ENCODE peak calls at places on chromosomes 12 and 14, in eight cellular contexts. One of them, this sample, is unnamed.

GRCh38 chr12:52645120-52645761 is 6.8 kb downstream of the KRT2 start:
- DNase-seq in activated T-helper 1 cell treated with anti-CD3 and anti-CD28 coated beads, Interleukin-2, amount 50 U/mL, for 16 hours: no peak
- DNase-seq in Right ventricle myocardium superior: no peak
- DNase-seq in T-helper 2 cell: peak
- DNase-seq in HFFc6: no peak
- DNase-seq in activated naive CD4-positive, alpha-beta T cell treated with anti-CD3 and anti-CD28 coated beads, Interleukin-2, amount 10 ng/mL, durations not matched to agents 7 days and 5 days: peak
- DNase-seq in brain microvascular endothelial cell: no peak
- DNase-seq in pons: no peak
- DNase-seq in this sample: no peak

GRCh38 chr12:12087693-12088034 is 16.9 kb downstream of the BCL2L14 start:
- DNase-seq in activated T-helper 1 cell treated with anti-CD3 and anti-CD28 coated beads, Interleukin-2, amount 50 U/mL, for 16 hours: no peak
- DNase-seq in Right ventricle myocardium superior: no peak
- DNase-seq in T-helper 2 cell: no peak
- DNase-seq in HFFc6: no peak
- DNase-seq in activated naive CD4-positive, alpha-beta T cell treated with anti-CD3 and anti-CD28 coated beads, Interleukin-2, amount 10 ng/mL, durations not matched to agents 7 days and 5 days: no peak
- DNase-seq in brain microvascular endothelial cell: no peak
- DNase-seq in pons: no peak
- DNase-seq in this sample: no peak

GRCh38 chr12:22409071-22409951 is 74.8 kb upstream of the ST8SIA1 start:
- DNase-seq in activated T-helper 1 cell treated with anti-CD3 and anti-CD28 coated beads, Interleukin-2, amount 50 U/mL, for 16 hours: no peak
- DNase-seq in Right ventricle myocardium superior: no peak
- DNase-seq in T-helper 2 cell: peak
- DNase-seq in HFFc6: no peak
- DNase-seq in activated naive CD4-positive, alpha-beta T cell treated with anti-CD3 and anti-CD28 coated beads, Interleukin-2, amount 10 ng/mL, durations not matched to agents 7 days and 5 days: no peak
- DNase-seq in brain microvascular endothelial cell: no peak
- DNase-seq in pons: no peak
- DNase-seq in this sample: peak

GRCh38 chr12:49024543-49024942 is 6.0 kb upstream of the PRKAG1 start:
- DNase-seq in activated T-helper 1 cell treated with anti-CD3 and anti-CD28 coated beads, Interleukin-2, amount 50 U/mL, for 16 hours: no peak
- DNase-seq in Right ventricle myocardium superior: no peak
- DNase-seq in T-helper 2 cell: no peak
- DNase-seq in HFFc6: no peak
- DNase-seq in activated naive CD4-positive, alpha-beta T cell treated with anti-CD3 and anti-CD28 coated beads, Interleukin-2, amount 10 ng/mL, durations not matched to agents 7 days and 5 days: no peak
- DNase-seq in brain microvascular endothelial cell: no peak
- DNase-seq in pons: no peak
- DNase-seq in this sample: no peak

GRCh38 chr14:92154283-92154942 is 32.6 kb downstream of the CPSF2 start:
- DNase-seq in activated T-helper 1 cell treated with anti-CD3 and anti-CD28 coated beads, Interleukin-2, amount 50 U/mL, for 16 hours: no peak
- DNase-seq in Right ventricle myocardium superior: no peak
- DNase-seq in T-helper 2 cell: no peak
- DNase-seq in HFFc6: no peak
- DNase-seq in activated naive CD4-positive, alpha-beta T cell treated with anti-CD3 and anti-CD28 coated beads, Interleukin-2, amount 10 ng/mL, durations not matched to agents 7 days and 5 days: no peak
- DNase-seq in brain microvascular endothelial cell: no peak
- DNase-seq in pons: no peak
- DNase-seq in this sample: no peak

GRCh38 chr12:7058163-7058845 is 2.2 kb upstream of the C1S start:
- DNase-seq in activated T-helper 1 cell treated with anti-CD3 and anti-CD28 coated beads, Interleukin-2, amount 50 U/mL, for 16 hours: no peak
- DNase-seq in Right ventricle myocardium superior: no peak
- DNase-seq in T-helper 2 cell: no peak
- DNase-seq in HFFc6: no peak
- DNase-seq in activated naive CD4-positive, alpha-beta T cell treated with anti-CD3 and anti-CD28 coated beads, Interleukin-2, amount 10 ng/mL, durations not matched to agents 7 days and 5 days: no peak
- DNase-seq in brain microvascular endothelial cell: no peak
- DNase-seq in pons: no peak
- DNase-seq in this sample: no peak

GRCh38 chr14:74978416-74978947 is 23.1 kb upstream of the PGF start:
- DNase-seq in activated T-helper 1 cell treated with anti-CD3 and anti-CD28 coated beads, Interleukin-2, amount 50 U/mL, for 16 hours: no peak
- DNase-seq in Right ventricle myocardium superior: no peak
- DNase-seq in T-helper 2 cell: no peak
- DNase-seq in HFFc6: peak
- DNase-seq in activated naive CD4-positive, alpha-beta T cell treated with anti-CD3 and anti-CD28 coated beads, Interleukin-2, amount 10 ng/mL, durations not matched to agents 7 days and 5 days: no peak
- DNase-seq in brain microvascular endothelial cell: no peak
- DNase-seq in pons: no peak
- DNase-seq in this sample: no peak

GRCh38 chr14:59344711-59345455 is 120.3 kb downstream of the GPR135 start:
- DNase-seq in activated T-helper 1 cell treated with anti-CD3 and anti-CD28 coated beads, Interleukin-2, amount 50 U/mL, for 16 hours: no peak
- DNase-seq in Right ventricle myocardium superior: no peak
- DNase-seq in T-helper 2 cell: no peak
- DNase-seq in HFFc6: no peak
- DNase-seq in activated naive CD4-positive, alpha-beta T cell treated with anti-CD3 and anti-CD28 coated beads, Interleukin-2, amount 10 ng/mL, durations not matched to agents 7 days and 5 days: no peak
- DNase-seq in brain microvascular endothelial cell: no peak
- DNase-seq in pons: no peak
- DNase-seq in this sample: no peak

GRCh38 chr12:19491863-19492262 is 52.6 kb downstream of the AEBP2 start:
- DNase-seq in activated T-helper 1 cell treated with anti-CD3 and anti-CD28 coated beads, Interleukin-2, amount 50 U/mL, for 16 hours: no peak
- DNase-seq in Right ventricle myocardium superior: no peak
- DNase-seq in T-helper 2 cell: no peak
- DNase-seq in HFFc6: peak
- DNase-seq in activated naive CD4-positive, alpha-beta T cell treated with anti-CD3 and anti-CD28 coated beads, Interleukin-2, amount 10 ng/mL, durations not matched to agents 7 days and 5 days: no peak
- DNase-seq in brain microvascular endothelial cell: no peak
- DNase-seq in pons: no peak
- DNase-seq in this sample: no peak

GRCh38 chr12:6228535-6229223 is 28.5 kb downstream of the CD9 start:
- DNase-seq in activated T-helper 1 cell treated with anti-CD3 and anti-CD28 coated beads, Interleukin-2, amount 50 U/mL, for 16 hours: no peak
- DNase-seq in Right ventricle myocardium superior: no peak
- DNase-seq in T-helper 2 cell: no peak
- DNase-seq in HFFc6: no peak
- DNase-seq in activated naive CD4-positive, alpha-beta T cell treated with anti-CD3 and anti-CD28 coated beads, Interleukin-2, amount 10 ng/mL, durations not matched to agents 7 days and 5 days: no peak
- DNase-seq in brain microvascular endothelial cell: no peak
- DNase-seq in pons: peak
- DNase-seq in this sample: no peak

GRCh38 chr12:4856556-4856955 is 53.1 kb upstream of the KCNA1 start:
- DNase-seq in activated T-helper 1 cell treated with anti-CD3 and anti-CD28 coated beads, Interleukin-2, amount 50 U/mL, for 16 hours: no peak
- DNase-seq in Right ventricle myocardium superior: no peak
- DNase-seq in T-helper 2 cell: peak
- DNase-seq in HFFc6: no peak
- DNase-seq in activated naive CD4-positive, alpha-beta T cell treated with anti-CD3 and anti-CD28 coated beads, Interleukin-2, amount 10 ng/mL, durations not matched to agents 7 days and 5 days: peak
- DNase-seq in brain microvascular endothelial cell: no peak
- DNase-seq in pons: no peak
- DNase-seq in this sample: no peak